ENCODE peak calls at places on chromosomes 4 and X, in six cellular contexts. One of them, this sample, is unnamed.

GRCh38 chr4:168631241-168632151 is 134.6 kb downstream of the PALLD start:
- DNase-seq in thoracic aorta: no peak
- DNase-seq in CD8-positive, alpha-beta memory T cell: no peak
- DNase-seq in left lung: peak; percentile 87
- DNase-seq in Peyer's patch: peak; percentile 73
- DNase-seq in cardiac muscle cell: peak; percentile 77
- DNase-seq in this sample: no peak

GRCh38 chrX:134660627-134661026 is 2.4 kb upstream of the PLAC1 start:
- DNase-seq in thoracic aorta: no peak
- DNase-seq in CD8-positive, alpha-beta memory T cell: no peak
- DNase-seq in left lung: no peak
- DNase-seq in Peyer's patch: no peak
- DNase-seq in cardiac muscle cell: no peak
- DNase-seq in this sample: no peak

GRCh38 chr4:20044936-20045335 is 206.8 kb upstream of the SLIT2 start:
- DNase-seq in thoracic aorta: no peak
- DNase-seq in CD8-positive, alpha-beta memory T cell: no peak
- DNase-seq in left lung: no peak
- DNase-seq in Peyer's patch: no peak
- DNase-seq in cardiac muscle cell: peak; percentile 3
- DNase-seq in this sample: no peak

GRCh38 chrX:140431521-140431920 is 73.3 kb downstream of the SOX3 start:
- DNase-seq in thoracic aorta: no peak
- DNase-seq in CD8-positive, alpha-beta memory T cell: no peak
- DNase-seq in left lung: no peak
- DNase-seq in Peyer's patch: no peak
- DNase-seq in cardiac muscle cell: no peak
- DNase-seq in this sample: no peak

GRCh38 chr4:149785686-149786431 is 29.8 kb downstream of the IQCM start:
- DNase-seq in thoracic aorta: no peak
- DNase-seq in CD8-positive, alpha-beta memory T cell: no peak
- DNase-seq in left lung: no peak
- DNase-seq in Peyer's patch: no peak
- DNase-seq in cardiac muscle cell: peak; percentile 39
- DNase-seq in this sample: no peak

GRCh38 chrX:10507181-10507580 is 113.2 kb downstream of the MID1 start:
- DNase-seq in thoracic aorta: no peak
- DNase-seq in CD8-positive, alpha-beta memory T cell: no peak
- DNase-seq in left lung: no peak
- DNase-seq in Peyer's patch: no peak
- DNase-seq in cardiac muscle cell: peak; percentile 79
- DNase-seq in this sample: no peak

GRCh38 chrX:2320580-2321327 is 180.0 kb downstream of the DHRSX start:
- DNase-seq in thoracic aorta: no peak
- DNase-seq in CD8-positive, alpha-beta memory T cell: no peak
- DNase-seq in left lung: no peak
- DNase-seq in Peyer's patch: no peak
- DNase-seq in cardiac muscle cell: peak; percentile 85
- DNase-seq in this sample: no peak

GRCh38 chr4:69951602-69952001 is 13.9 kb downstream of the CSN2 start:
- DNase-seq in thoracic aorta: no peak
- DNase-seq in CD8-positive, alpha-beta memory T cell: no peak
- DNase-seq in left lung: no peak
- DNase-seq in Peyer's patch: no peak
- DNase-seq in cardiac muscle cell: peak; percentile 3
- DNase-seq in this sample: no peak

GRCh38 chr4:4524364-4524763 is 17.5 kb downstream of the STX18 start:
- DNase-seq in thoracic aorta: no peak
- DNase-seq in CD8-positive, alpha-beta memory T cell: peak; percentile 39
- DNase-seq in left lung: no peak
- DNase-seq in Peyer's patch: no peak
- DNase-seq in cardiac muscle cell: no peak
- DNase-seq in this sample: no peak

GRCh38 chrX:118901991-118902390 is 72.4 kb upstream of the LONRF3 start:
- DNase-seq in thoracic aorta: no peak
- DNase-seq in CD8-positive, alpha-beta memory T cell: no peak
- DNase-seq in left lung: no peak
- DNase-seq in Peyer's patch: no peak
- DNase-seq in cardiac muscle cell: no peak
- DNase-seq in this sample: no peak

GRCh38 chr4:98659741-98660507 is 1.5 kb upstream of the TSPAN5 start:
- DNase-seq in thoracic aorta: no peak
- DNase-seq in CD8-positive, alpha-beta memory T cell: no peak
- DNase-seq in left lung: no peak
- DNase-seq in Peyer's patch: no peak
- DNase-seq in cardiac muscle cell: peak; percentile 41
- DNase-seq in this sample: no peak

GRCh38 chr4:20591571-20592455 is 108.4 kb upstream of the PACRGL start:
- DNase-seq in thoracic aorta: no peak
- DNase-seq in CD8-positive, alpha-beta memory T cell: no peak
- DNase-seq in left lung: no peak
- DNase-seq in Peyer's patch: no peak
- DNase-seq in cardiac muscle cell: no peak
- DNase-seq in this sample: no peak

GRCh38 chr4:124804584-124804983 is 92.1 kb upstream of the ANKRD50 start:
- DNase-seq in thoracic aorta: no peak
- DNase-seq in CD8-positive, alpha-beta memory T cell: no peak
- DNase-seq in left lung: no peak
- DNase-seq in Peyer's patch: no peak
- DNase-seq in cardiac muscle cell: no peak
- DNase-seq in this sample: no peak

GRCh38 chrX:112851806-112852205 is 11.2 kb upstream of the AMOT start:
- DNase-seq in thoracic aorta: no peak
- DNase-seq in CD8-positive, alpha-beta memory T cell: no peak
- DNase-seq in left lung: no peak
- DNase-seq in Peyer's patch: no peak
- DNase-seq in cardiac muscle cell: peak; percentile 70
- DNase-seq in this sample: no peak

GRCh38 chrX:143788265-143788664 is 67.7 kb upstream of the SPANXN2 start:
- DNase-seq in thoracic aorta: no peak
- DNase-seq in CD8-positive, alpha-beta memory T cell: no peak
- DNase-seq in left lung: no peak
- DNase-seq in Peyer's patch: no peak
- DNase-seq in cardiac muscle cell: peak; percentile 61
- DNase-seq in this sample: no peak

GRCh38 chrX:9824554-9824953 is 38.3 kb downstream of the SHROOM2 start:
- DNase-seq in thoracic aorta: no peak
- DNase-seq in CD8-positive, alpha-beta memory T cell: no peak
- DNase-seq in left lung: no peak
- DNase-seq in Peyer's patch: no peak
- DNase-seq in cardiac muscle cell: no peak
- DNase-seq in this sample: no peak

GRCh38 chr4:106058919-106059318 is 163.6 kb downstream of the NPNT start:
- DNase-seq in thoracic aorta: no peak
- DNase-seq in CD8-positive, alpha-beta memory T cell: no peak
- DNase-seq in left lung: no peak
- DNase-seq in Peyer's patch: no peak
- DNase-seq in cardiac muscle cell: no peak
- DNase-seq in this sample: no peak

GRCh38 chrX:138982350-138982749 is 270.8 kb upstream of the FGF13 start:
- DNase-seq in thoracic aorta: no peak
- DNase-seq in CD8-positive, alpha-beta memory T cell: no peak
- DNase-seq in left lung: no peak
- DNase-seq in Peyer's patch: no peak
- DNase-seq in cardiac muscle cell: no peak
- DNase-seq in this sample: no peak

GRCh38 chrX:139930923-139931645 is 1.8 kb downstream of the ATP11C start:
- DNase-seq in thoracic aorta: no peak
- DNase-seq in CD8-positive, alpha-beta memory T cell: peak; percentile 2
- DNase-seq in left lung: peak; percentile 71
- DNase-seq in Peyer's patch: peak; percentile 55
- DNase-seq in cardiac muscle cell: peak; percentile 9
- DNase-seq in this sample: no peak

GRCh38 chrX:105098812-105099211 is 121.7 kb downstream of the TEX13A start:
- DNase-seq in thoracic aorta: no peak
- DNase-seq in CD8-positive, alpha-beta memory T cell: no peak
- DNase-seq in left lung: no peak
- DNase-seq in Peyer's patch: no peak
- DNase-seq in cardiac muscle cell: no peak
- DNase-seq in this sample: no peak

GRCh38 chrX:116031331-116031730 is 139.2 kb upstream of the AGTR2 start:
- DNase-seq in thoracic aorta: no peak
- DNase-seq in CD8-positive, alpha-beta memory T cell: no peak
- DNase-seq in left lung: no peak
- DNase-seq in Peyer's patch: no peak
- DNase-seq in cardiac muscle cell: no peak
- DNase-seq in this sample: no peak

GRCh38 chr4:159607824-159608223 is 504.9 kb downstream of the RAPGEF2 start:
- DNase-seq in thoracic aorta: no peak
- DNase-seq in CD8-positive, alpha-beta memory T cell: no peak
- DNase-seq in left lung: no peak
- DNase-seq in Peyer's patch: no peak
- DNase-seq in cardiac muscle cell: peak; percentile 8
- DNase-seq in this sample: no peak

GRCh38 chr4:151809716-151810115 is 48.9 kb upstream of the GATB start:
- DNase-seq in thoracic aorta: no peak
- DNase-seq in CD8-positive, alpha-beta memory T cell: no peak
- DNase-seq in left lung: no peak
- DNase-seq in Peyer's patch: no peak
- DNase-seq in cardiac muscle cell: no peak
- DNase-seq in this sample: no peak

GRCh38 chr4:3296651-3297050 is 3.8 kb downstream of the RGS12 start:
- DNase-seq in thoracic aorta: no peak
- DNase-seq in CD8-positive, alpha-beta memory T cell: no peak
- DNase-seq in left lung: no peak
- DNase-seq in Peyer's patch: no peak
- DNase-seq in cardiac muscle cell: no peak
- DNase-seq in this sample: peak; percentile 56

GRCh38 chr4:37453361-37454262 is 209.1 kb downstream of the NWD2 start:
- DNase-seq in thoracic aorta: no peak
- DNase-seq in CD8-positive, alpha-beta memory T cell: no peak
- DNase-seq in left lung: peak; percentile 92
- DNase-seq in Peyer's patch: peak; percentile 89
- DNase-seq in cardiac muscle cell: peak; percentile 46
- DNase-seq in this sample: no peak

GRCh38 chr4:6465985-6466384 is 6.4 kb downstream of the PPP2R2C start:
- DNase-seq in thoracic aorta: no peak
- DNase-seq in CD8-positive, alpha-beta memory T cell: no peak
- DNase-seq in left lung: no peak
- DNase-seq in Peyer's patch: no peak
- DNase-seq in cardiac muscle cell: no peak
- DNase-seq in this sample: peak; percentile 19
- H3K4me1 ChIP-seq in thoracic aorta: peaks cover 5% of the 10 kb centered on the region
- H3K4me1 ChIP-seq in CD8-positive, alpha-beta memory T cell: no peaks in the 10 kb centered on the region
- H3K4me1 ChIP-seq in left lung: peaks cover 8% of the 10 kb centered on the region
- H3K4me1 ChIP-seq in Peyer's patch: no peaks in the 10 kb centered on the region
- H3K4me1 ChIP-seq in cardiac muscle cell: no peaks in the 10 kb centered on the region
- H3K4me1 ChIP-seq in this sample: no peaks in the 10 kb centered on the region

DNA sequence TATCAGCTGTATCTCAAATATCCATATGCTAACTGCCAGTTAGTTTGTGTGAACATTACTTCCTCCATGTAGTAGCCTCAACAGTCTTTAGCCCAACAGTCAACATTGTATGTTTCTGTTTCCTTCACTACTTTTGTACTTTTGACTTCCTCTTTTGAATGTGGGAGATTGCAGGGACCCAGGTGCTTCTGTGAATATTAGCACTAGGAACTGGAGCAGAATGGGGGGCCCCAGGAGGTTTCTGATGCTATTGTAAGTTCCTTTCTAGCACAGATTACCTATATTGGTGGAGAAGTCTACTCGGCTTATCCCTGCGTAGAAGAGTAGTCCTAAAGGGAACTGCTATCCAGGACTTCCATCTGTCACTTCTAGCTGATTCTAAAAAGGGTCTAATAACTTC is 2.3 kb downstream of the PLAC8 start:
- DNase-seq in thoracic aorta: no peak
- DNase-seq in CD8-positive, alpha-beta memory T cell: no peak
- DNase-seq in left lung: no peak
- DNase-seq in Peyer's patch: no peak
- DNase-seq in cardiac muscle cell: no peak
- DNase-seq in this sample: no peak
- H3K27ac ChIP-seq in thoracic aorta: no peak overlapping the region
- H3K27ac ChIP-seq in CD8-positive, alpha-beta memory T cell: peak overlapping the region; percentile 69
- H3K27ac ChIP-seq in left lung: peak overlapping the region; percentile 8
- H3K27ac ChIP-seq in Peyer's patch: peak overlapping the region; percentile 64
- H3K27ac ChIP-seq in cardiac muscle cell: no peak overlapping the region
- H3K27ac ChIP-seq in this sample: no peak overlapping the region

GRCh38 chr4:25330335-25330734 is 17.8 kb downstream of the ZCCHC4 start:
- DNase-seq in thoracic aorta: no peak
- DNase-seq in CD8-positive, alpha-beta memory T cell: no peak
- DNase-seq in left lung: no peak
- DNase-seq in Peyer's patch: no peak
- DNase-seq in cardiac muscle cell: no peak
- DNase-seq in this sample: no peak

DNA sequence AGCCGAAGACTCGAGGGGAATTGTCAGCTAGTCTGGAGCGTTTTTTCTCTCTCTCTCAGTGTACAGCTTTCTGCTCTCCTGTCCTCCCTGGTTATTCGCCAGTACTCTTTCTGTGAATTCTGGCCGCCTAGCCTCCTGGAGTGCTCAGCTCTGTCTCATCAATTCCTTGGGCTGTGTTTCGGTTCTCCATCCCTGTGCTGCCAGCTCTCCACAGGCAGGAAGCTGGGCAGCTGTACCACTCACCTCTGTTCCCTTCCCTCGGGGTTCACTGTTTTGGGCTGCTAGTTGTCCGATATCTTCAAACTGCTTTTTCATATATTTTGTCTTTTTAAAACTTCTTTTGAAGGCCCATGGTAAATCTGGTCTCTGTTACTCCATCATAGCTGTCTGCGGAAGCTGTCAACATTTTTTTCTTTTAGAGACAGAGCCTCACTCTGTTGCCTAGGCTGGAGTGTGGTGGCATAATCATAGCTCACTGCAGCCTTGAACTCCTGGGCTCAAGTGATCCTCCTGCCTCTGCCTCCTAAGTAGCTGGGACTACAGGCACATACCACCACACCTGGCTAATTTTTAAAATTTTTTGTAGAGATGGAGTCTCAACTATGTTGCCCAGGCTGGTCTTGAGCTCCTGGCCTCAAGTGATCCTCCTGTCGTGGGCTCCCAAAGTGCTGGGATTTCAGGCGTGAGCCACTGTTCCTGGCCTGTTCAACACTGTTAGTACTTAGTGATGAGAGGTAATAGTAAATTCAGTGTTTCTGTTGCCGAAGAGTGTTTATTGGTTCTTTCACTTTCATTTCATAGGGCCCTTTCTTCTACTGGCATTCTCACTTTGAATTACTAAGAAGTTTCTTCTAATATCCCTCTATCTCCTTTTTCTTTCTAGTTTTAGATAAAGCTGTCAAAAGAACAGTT is 18.6 kb downstream of the ZCCHC4 start:
- DNase-seq in thoracic aorta: no peak
- DNase-seq in CD8-positive, alpha-beta memory T cell: no peak
- DNase-seq in left lung: no peak
- DNase-seq in Peyer's patch: no peak
- DNase-seq in cardiac muscle cell: no peak
- DNase-seq in this sample: no peak
- H3K4me3 ChIP-seq in thoracic aorta: peak overlapping the region; percentile 64
- H3K4me3 ChIP-seq in CD8-positive, alpha-beta memory T cell: peak overlapping the region; percentile 25
- H3K4me3 ChIP-seq in left lung: no peak overlapping the region
- H3K4me3 ChIP-seq in Peyer's patch: no peak overlapping the region
- H3K4me3 ChIP-seq in cardiac muscle cell: no peak overlapping the region
- H3K4me3 ChIP-seq in this sample: peak overlapping the region; percentile 18

GRCh38 chr4:93829531-93830089 is 1.1 kb downstream of the ATOH1 start:
- DNase-seq in thoracic aorta: no peak
- DNase-seq in CD8-positive, alpha-beta memory T cell: no peak
- DNase-seq in left lung: peak; percentile 75
- DNase-seq in Peyer's patch: no peak
- DNase-seq in cardiac muscle cell: no peak
- DNase-seq in this sample: no peak
- H3K4me1 ChIP-seq in thoracic aorta: peaks cover 9% of the 10 kb centered on the region
- H3K4me1 ChIP-seq in CD8-positive, alpha-beta memory T cell: no peaks in the 10 kb centered on the region
- H3K4me1 ChIP-seq in left lung: peaks cover 5% of the 10 kb centered on the region
- H3K4me1 ChIP-seq in Peyer's patch: no peaks in the 10 kb centered on the region
- H3K4me1 ChIP-seq in cardiac muscle cell: peaks cover 13% of the 10 kb centered on the region
- H3K4me1 ChIP-seq in this sample: peaks cover 11% of the 10 kb centered on the region

This sample was measured in ascending aorta.